ENCODE peak calls at places on chromosomes 16 and 17, in four cellular contexts. I, M, E and K are unnamed samples.

GRCh38 chr16:50390914-50391700 is 22.3 kb upstream of the BRD7 start:
- DNase-seq in I (no peak), M (no peak), E (no peak), K (no peak)

GRCh38 chr17:64092952-64093451 is 36.9 kb downstream of the ERN1 start:
- DNase-seq in M (peak), I (no peak), E (no peak), K (no peak)

GRCh38 chr16:50276801-50277560 is 10.6 kb downstream of the ADCY7 start:
- DNase-seq in M (no peak), E (no peak), I (no peak), K (no peak)

GRCh38 chr17:83116311-83116771 is 36.9 kb downstream of the METRNL start:
- DNase-seq in I (no peak), M (no peak), E (no peak), K (no peak)

GRCh38 chr16:57278494-57278893 is 6.0 kb downstream of the PLLP start:
- DNase-seq in I (no peak), E (no peak), M (no peak), K (no peak)

GRCh38 chr17:43857141-43857540 is 10.2 kb downstream of the CD300LG start:
- DNase-seq in E (no peak), I (no peak), M (no peak), K (no peak)

GRCh38 chr17:43570518-43570928 is 24.4 kb upstream of the ETV4 start:
- DNase-seq in M (no peak), I (no peak), E (no peak), K (no peak)

GRCh38 chr17:10652984-10653680 is 4.0 kb downstream of the MYH3 start:
- DNase-seq in I (no peak), E (no peak), M (no peak), K (no peak)

GRCh38 chr17:44556854-44557606 is at the start of gene FZD2:
- DNase-seq in I (peak), E (peak), M (peak), K (peak)

GRCh38 chr16:79062336-79062735 is 538.2 kb downstream of the MAF start:
- DNase-seq in E (no peak), M (no peak), I (no peak), K (no peak)

GRCh38 chr17:40067710-40068109 is 4.9 kb downstream of the THRA start:
- DNase-seq in E (no peak), M (no peak), I (no peak), K (no peak)

GRCh38 chr17:42055496-42055895 is 5.1 kb upstream of the C17orf113 start:
- DNase-seq in E (no peak), M (no peak), I (no peak), K (no peak)

GRCh38 chr16:85555549-85556455 is 57.3 kb upstream of the GSE1 start:
- DNase-seq in M (no peak), E (peak), I (peak), K (no peak)

GRCh38 chr16:70805787-70806186 is 4.8 kb upstream of the VAC14 start:
- DNase-seq in I (no peak), E (no peak), M (no peak), K (peak)